ENCODE peak calls at places on chromosomes 3 and 15, in seven cellular contexts. One of them, this sample, is unnamed.

GRCh38 chr3:27425896-27426565 is 56.8 kb upstream of the NEK10 start:
- DNase-seq in NCI-H1436: no peak
- DNase-seq in naive thymus-derived CD4-positive, alpha-beta T cell: no peak
- DNase-seq in activated T-cell treated with anti-CD3 and anti-CD28 coated beads, Interleukin-2, amount 50 U/mL, for 24 hours: no peak
- DNase-seq in T-cell: no peak
- DNase-seq in thyroid gland: no peak
- DNase-seq in brain microvascular endothelial cell: no peak
- DNase-seq in this sample: no peak

GRCh38 chr3:8536106-8537052 is 34.8 kb downstream of the LMCD1 start:
- DNase-seq in brain microvascular endothelial cell: peak
- DNase-seq in naive thymus-derived CD4-positive, alpha-beta T cell: no peak
- DNase-seq in activated T-cell treated with anti-CD3 and anti-CD28 coated beads, Interleukin-2, amount 50 U/mL, for 24 hours: no peak
- DNase-seq in NCI-H1436: no peak
- DNase-seq in thyroid gland: no peak
- DNase-seq in T-cell: no peak
- DNase-seq in this sample: no peak

GRCh38 chr3:194086251-194087075 is 49.5 kb upstream of the HES1 start:
- DNase-seq in T-cell: no peak
- DNase-seq in naive thymus-derived CD4-positive, alpha-beta T cell: no peak
- DNase-seq in thyroid gland: no peak
- DNase-seq in brain microvascular endothelial cell: peak
- DNase-seq in NCI-H1436: no peak
- DNase-seq in activated T-cell treated with anti-CD3 and anti-CD28 coated beads, Interleukin-2, amount 50 U/mL, for 24 hours: no peak
- DNase-seq in this sample: no peak

GRCh38 chr3:58560771-58561311 is 16.4 kb downstream of the FAM107A start:
- DNase-seq in T-cell: no peak
- DNase-seq in NCI-H1436: no peak
- DNase-seq in activated T-cell treated with anti-CD3 and anti-CD28 coated beads, Interleukin-2, amount 50 U/mL, for 24 hours: no peak
- DNase-seq in thyroid gland: peak
- DNase-seq in brain microvascular endothelial cell: peak
- DNase-seq in naive thymus-derived CD4-positive, alpha-beta T cell: no peak
- DNase-seq in this sample: peak

GRCh38 chr3:113166719-113167492 is 44.5 kb upstream of the BOC start:
- DNase-seq in T-cell: no peak
- DNase-seq in brain microvascular endothelial cell: no peak
- DNase-seq in activated T-cell treated with anti-CD3 and anti-CD28 coated beads, Interleukin-2, amount 50 U/mL, for 24 hours: no peak
- DNase-seq in thyroid gland: peak
- DNase-seq in naive thymus-derived CD4-positive, alpha-beta T cell: no peak
- DNase-seq in NCI-H1436: peak
- DNase-seq in this sample: peak

GRCh38 chr3:143975549-143976152 is 4.0 kb downstream of the DIPK2A start:
- DNase-seq in naive thymus-derived CD4-positive, alpha-beta T cell: peak
- DNase-seq in brain microvascular endothelial cell: peak
- DNase-seq in T-cell: no peak
- DNase-seq in activated T-cell treated with anti-CD3 and anti-CD28 coated beads, Interleukin-2, amount 50 U/mL, for 24 hours: no peak
- DNase-seq in NCI-H1436: peak
- DNase-seq in thyroid gland: no peak
- DNase-seq in this sample: peak

GRCh38 chr15:83365370-83365938 is 81.0 kb upstream of the BNC1 start:
- DNase-seq in NCI-H1436: no peak
- DNase-seq in naive thymus-derived CD4-positive, alpha-beta T cell: no peak
- DNase-seq in T-cell: no peak
- DNase-seq in brain microvascular endothelial cell: peak
- DNase-seq in thyroid gland: peak
- DNase-seq in activated T-cell treated with anti-CD3 and anti-CD28 coated beads, Interleukin-2, amount 50 U/mL, for 24 hours: no peak
- DNase-seq in this sample: peak

GRCh38 chr3:120908803-120909601 is 997 bp downstream of the STXBP5L start:
- DNase-seq in activated T-cell treated with anti-CD3 and anti-CD28 coated beads, Interleukin-2, amount 50 U/mL, for 24 hours: no peak
- DNase-seq in brain microvascular endothelial cell: no peak
- DNase-seq in NCI-H1436: no peak
- DNase-seq in thyroid gland: peak
- DNase-seq in T-cell: no peak
- DNase-seq in naive thymus-derived CD4-positive, alpha-beta T cell: no peak
- DNase-seq in this sample: no peak

GRCh38 chr3:13109516-13109915 is 36.3 kb upstream of the IQSEC1 start:
- DNase-seq in activated T-cell treated with anti-CD3 and anti-CD28 coated beads, Interleukin-2, amount 50 U/mL, for 24 hours: no peak
- DNase-seq in T-cell: no peak
- DNase-seq in thyroid gland: no peak
- DNase-seq in brain microvascular endothelial cell: no peak
- DNase-seq in naive thymus-derived CD4-positive, alpha-beta T cell: no peak
- DNase-seq in NCI-H1436: no peak
- DNase-seq in this sample: no peak

GRCh38 chr3:99681512-99681911 is 43.1 kb downstream of the COL8A1 start:
- DNase-seq in T-cell: no peak
- DNase-seq in activated T-cell treated with anti-CD3 and anti-CD28 coated beads, Interleukin-2, amount 50 U/mL, for 24 hours: no peak
- DNase-seq in brain microvascular endothelial cell: no peak
- DNase-seq in thyroid gland: no peak
- DNase-seq in NCI-H1436: no peak
- DNase-seq in naive thymus-derived CD4-positive, alpha-beta T cell: no peak
- DNase-seq in this sample: no peak

GRCh38 chr3:134609821-134610454 is 40.9 kb downstream of the KY start:
- DNase-seq in activated T-cell treated with anti-CD3 and anti-CD28 coated beads, Interleukin-2, amount 50 U/mL, for 24 hours: no peak
- DNase-seq in thyroid gland: no peak
- DNase-seq in naive thymus-derived CD4-positive, alpha-beta T cell: no peak
- DNase-seq in T-cell: no peak
- DNase-seq in NCI-H1436: no peak
- DNase-seq in brain microvascular endothelial cell: no peak
- DNase-seq in this sample: no peak

GRCh38 chr15:101198031-101198430 is 53.8 kb downstream of the CHSY1 start:
- DNase-seq in thyroid gland: no peak
- DNase-seq in brain microvascular endothelial cell: no peak
- DNase-seq in NCI-H1436: no peak
- DNase-seq in activated T-cell treated with anti-CD3 and anti-CD28 coated beads, Interleukin-2, amount 50 U/mL, for 24 hours: no peak
- DNase-seq in T-cell: no peak
- DNase-seq in naive thymus-derived CD4-positive, alpha-beta T cell: no peak
- DNase-seq in this sample: no peak

GRCh38 chr15:62363913-62364312 is 198.8 kb upstream of the C2CD4B start:
- DNase-seq in T-cell: no peak
- DNase-seq in activated T-cell treated with anti-CD3 and anti-CD28 coated beads, Interleukin-2, amount 50 U/mL, for 24 hours: no peak
- DNase-seq in naive thymus-derived CD4-positive, alpha-beta T cell: no peak
- DNase-seq in thyroid gland: no peak
- DNase-seq in brain microvascular endothelial cell: no peak
- DNase-seq in NCI-H1436: no peak
- DNase-seq in this sample: no peak

GRCh38 chr15:65421360-65422215 is 1.2 kb downstream of the IGDCC4 start:
- DNase-seq in brain microvascular endothelial cell: no peak
- DNase-seq in naive thymus-derived CD4-positive, alpha-beta T cell: no peak
- DNase-seq in thyroid gland: peak
- DNase-seq in T-cell: no peak
- DNase-seq in NCI-H1436: no peak
- DNase-seq in activated T-cell treated with anti-CD3 and anti-CD28 coated beads, Interleukin-2, amount 50 U/mL, for 24 hours: no peak
- DNase-seq in this sample: no peak

GRCh38 chr15:89433686-89434085 is 62.7 kb downstream of the RHCG start:
- DNase-seq in brain microvascular endothelial cell: no peak
- DNase-seq in activated T-cell treated with anti-CD3 and anti-CD28 coated beads, Interleukin-2, amount 50 U/mL, for 24 hours: no peak
- DNase-seq in T-cell: no peak
- DNase-seq in naive thymus-derived CD4-positive, alpha-beta T cell: no peak
- DNase-seq in NCI-H1436: no peak
- DNase-seq in thyroid gland: no peak
- DNase-seq in this sample: no peak

GRCh38 chr3:21894459-21895083 is 143.6 kb upstream of the ZNF385D start:
- DNase-seq in T-cell: no peak
- DNase-seq in activated T-cell treated with anti-CD3 and anti-CD28 coated beads, Interleukin-2, amount 50 U/mL, for 24 hours: no peak
- DNase-seq in brain microvascular endothelial cell: peak
- DNase-seq in naive thymus-derived CD4-positive, alpha-beta T cell: no peak
- DNase-seq in NCI-H1436: no peak
- DNase-seq in thyroid gland: no peak
- DNase-seq in this sample: no peak

GRCh38 chr3:55718074-55718473 is 231.0 kb upstream of the WNT5A start:
- DNase-seq in brain microvascular endothelial cell: no peak
- DNase-seq in activated T-cell treated with anti-CD3 and anti-CD28 coated beads, Interleukin-2, amount 50 U/mL, for 24 hours: no peak
- DNase-seq in naive thymus-derived CD4-positive, alpha-beta T cell: no peak
- DNase-seq in NCI-H1436: no peak
- DNase-seq in T-cell: no peak
- DNase-seq in thyroid gland: no peak
- DNase-seq in this sample: no peak

GRCh38 chr3:179658584-179658983 is 5.7 kb downstream of the USP13 start:
- DNase-seq in naive thymus-derived CD4-positive, alpha-beta T cell: no peak
- DNase-seq in brain microvascular endothelial cell: no peak
- DNase-seq in activated T-cell treated with anti-CD3 and anti-CD28 coated beads, Interleukin-2, amount 50 U/mL, for 24 hours: no peak
- DNase-seq in T-cell: no peak
- DNase-seq in thyroid gland: no peak
- DNase-seq in NCI-H1436: no peak
- DNase-seq in this sample: no peak

GRCh38 chr3:151644005-151644685 is 89.6 kb upstream of the AADACL2 start:
- DNase-seq in brain microvascular endothelial cell: no peak
- DNase-seq in activated T-cell treated with anti-CD3 and anti-CD28 coated beads, Interleukin-2, amount 50 U/mL, for 24 hours: no peak
- DNase-seq in thyroid gland: no peak
- DNase-seq in T-cell: no peak
- DNase-seq in NCI-H1436: no peak
- DNase-seq in naive thymus-derived CD4-positive, alpha-beta T cell: no peak
- DNase-seq in this sample: no peak

GRCh38 chr3:191441687-191442086 is 19.3 kb upstream of the PYDC2 start:
- DNase-seq in naive thymus-derived CD4-positive, alpha-beta T cell: no peak
- DNase-seq in brain microvascular endothelial cell: no peak
- DNase-seq in T-cell: no peak
- DNase-seq in activated T-cell treated with anti-CD3 and anti-CD28 coated beads, Interleukin-2, amount 50 U/mL, for 24 hours: no peak
- DNase-seq in thyroid gland: no peak
- DNase-seq in NCI-H1436: no peak
- DNase-seq in this sample: no peak

GRCh38 chr15:31042731-31043130 is 51.3 kb upstream of the MTMR10 start:
- DNase-seq in NCI-H1436: no peak
- DNase-seq in brain microvascular endothelial cell: no peak
- DNase-seq in naive thymus-derived CD4-positive, alpha-beta T cell: no peak
- DNase-seq in thyroid gland: no peak
- DNase-seq in T-cell: no peak
- DNase-seq in activated T-cell treated with anti-CD3 and anti-CD28 coated beads, Interleukin-2, amount 50 U/mL, for 24 hours: no peak
- DNase-seq in this sample: no peak

GRCh38 chr15:84880007-84880406 is 4.5 kb upstream of the SLC28A1 start:
- DNase-seq in NCI-H1436: no peak
- DNase-seq in activated T-cell treated with anti-CD3 and anti-CD28 coated beads, Interleukin-2, amount 50 U/mL, for 24 hours: no peak
- DNase-seq in brain microvascular endothelial cell: no peak
- DNase-seq in T-cell: no peak
- DNase-seq in naive thymus-derived CD4-positive, alpha-beta T cell: no peak
- DNase-seq in thyroid gland: no peak
- DNase-seq in this sample: no peak

GRCh38 chr15:55256281-55257013 is 33.2 kb downstream of the RAB27A start:
- DNase-seq in thyroid gland: no peak
- DNase-seq in naive thymus-derived CD4-positive, alpha-beta T cell: no peak
- DNase-seq in T-cell: no peak
- DNase-seq in activated T-cell treated with anti-CD3 and anti-CD28 coated beads, Interleukin-2, amount 50 U/mL, for 24 hours: no peak
- DNase-seq in brain microvascular endothelial cell: no peak
- DNase-seq in NCI-H1436: no peak
- DNase-seq in this sample: peak

GRCh38 chr3:88000853-88001252 is 58.0 kb downstream of the CGGBP1 start:
- DNase-seq in naive thymus-derived CD4-positive, alpha-beta T cell: peak
- DNase-seq in brain microvascular endothelial cell: no peak
- DNase-seq in thyroid gland: no peak
- DNase-seq in T-cell: no peak
- DNase-seq in NCI-H1436: no peak
- DNase-seq in activated T-cell treated with anti-CD3 and anti-CD28 coated beads, Interleukin-2, amount 50 U/mL, for 24 hours: peak
- DNase-seq in this sample: no peak

GRCh38 chr3:188262913-188263683 is 109.1 kb downstream of the LPP start:
- DNase-seq in activated T-cell treated with anti-CD3 and anti-CD28 coated beads, Interleukin-2, amount 50 U/mL, for 24 hours: no peak
- DNase-seq in T-cell: no peak
- DNase-seq in brain microvascular endothelial cell: peak
- DNase-seq in naive thymus-derived CD4-positive, alpha-beta T cell: no peak
- DNase-seq in NCI-H1436: no peak
- DNase-seq in thyroid gland: no peak
- DNase-seq in this sample: no peak

GRCh38 chr3:60363817-60364216 is 887.4 kb downstream of the FHIT start:
- DNase-seq in brain microvascular endothelial cell: peak
- DNase-seq in thyroid gland: no peak
- DNase-seq in naive thymus-derived CD4-positive, alpha-beta T cell: no peak
- DNase-seq in NCI-H1436: no peak
- DNase-seq in T-cell: no peak
- DNase-seq in activated T-cell treated with anti-CD3 and anti-CD28 coated beads, Interleukin-2, amount 50 U/mL, for 24 hours: no peak
- DNase-seq in this sample: no peak

GRCh38 chr3:197504239-197505191 is 51.3 kb downstream of the BDH1 start:
- DNase-seq in naive thymus-derived CD4-positive, alpha-beta T cell: no peak
- DNase-seq in activated T-cell treated with anti-CD3 and anti-CD28 coated beads, Interleukin-2, amount 50 U/mL, for 24 hours: no peak
- DNase-seq in thyroid gland: no peak
- DNase-seq in NCI-H1436: no peak
- DNase-seq in brain microvascular endothelial cell: no peak
- DNase-seq in T-cell: no peak
- DNase-seq in this sample: no peak

GRCh38 chr3:75396316-75396802 is 267.8 kb upstream of the FRG2C start:
- DNase-seq in brain microvascular endothelial cell: no peak
- DNase-seq in activated T-cell treated with anti-CD3 and anti-CD28 coated beads, Interleukin-2, amount 50 U/mL, for 24 hours: no peak
- DNase-seq in NCI-H1436: no peak
- DNase-seq in naive thymus-derived CD4-positive, alpha-beta T cell: no peak
- DNase-seq in thyroid gland: no peak
- DNase-seq in T-cell: no peak
- DNase-seq in this sample: no peak

GRCh38 chr3:187852842-187853727 is 107.8 kb upstream of the BCL6 start:
- DNase-seq in activated T-cell treated with anti-CD3 and anti-CD28 coated beads, Interleukin-2, amount 50 U/mL, for 24 hours: no peak
- DNase-seq in T-cell: no peak
- DNase-seq in NCI-H1436: no peak
- DNase-seq in brain microvascular endothelial cell: no peak
- DNase-seq in thyroid gland: no peak
- DNase-seq in naive thymus-derived CD4-positive, alpha-beta T cell: no peak
- DNase-seq in this sample: peak

GRCh38 chr3:18847583-18848197 is 300.6 kb upstream of the KCNH8 start:
- DNase-seq in brain microvascular endothelial cell: no peak
- DNase-seq in naive thymus-derived CD4-positive, alpha-beta T cell: no peak
- DNase-seq in activated T-cell treated with anti-CD3 and anti-CD28 coated beads, Interleukin-2, amount 50 U/mL, for 24 hours: no peak
- DNase-seq in T-cell: no peak
- DNase-seq in NCI-H1436: no peak
- DNase-seq in thyroid gland: no peak
- DNase-seq in this sample: no peak

GRCh38 chr3:49339593-49339946 is 283 bp downstream of the USP4 start:
- DNase-seq in naive thymus-derived CD4-positive, alpha-beta T cell: no peak
- DNase-seq in activated T-cell treated with anti-CD3 and anti-CD28 coated beads, Interleukin-2, amount 50 U/mL, for 24 hours: no peak
- DNase-seq in T-cell: peak
- DNase-seq in thyroid gland: no peak
- DNase-seq in NCI-H1436: no peak
- DNase-seq in brain microvascular endothelial cell: no peak
- DNase-seq in this sample: no peak

GRCh38 chr15:70528270-70528706 is 235.1 kb downstream of the UACA start:
- DNase-seq in brain microvascular endothelial cell: peak
- DNase-seq in thyroid gland: no peak
- DNase-seq in naive thymus-derived CD4-positive, alpha-beta T cell: peak
- DNase-seq in NCI-H1436: no peak
- DNase-seq in T-cell: peak
- DNase-seq in activated T-cell treated with anti-CD3 and anti-CD28 coated beads, Interleukin-2, amount 50 U/mL, for 24 hours: peak
- DNase-seq in this sample: no peak

GRCh38 chr3:161148832-161149475 is 43.8 kb upstream of the B3GALNT1 start:
- DNase-seq in T-cell: no peak
- DNase-seq in activated T-cell treated with anti-CD3 and anti-CD28 coated beads, Interleukin-2, amount 50 U/mL, for 24 hours: no peak
- DNase-seq in naive thymus-derived CD4-positive, alpha-beta T cell: no peak
- DNase-seq in NCI-H1436: no peak
- DNase-seq in brain microvascular endothelial cell: no peak
- DNase-seq in thyroid gland: no peak
- DNase-seq in this sample: peak

GRCh38 chr3:157542711-157543485 is 39.7 kb upstream of the VEPH1 start:
- DNase-seq in activated T-cell treated with anti-CD3 and anti-CD28 coated beads, Interleukin-2, amount 50 U/mL, for 24 hours: no peak
- DNase-seq in brain microvascular endothelial cell: peak
- DNase-seq in naive thymus-derived CD4-positive, alpha-beta T cell: no peak
- DNase-seq in thyroid gland: peak
- DNase-seq in NCI-H1436: no peak
- DNase-seq in T-cell: no peak
- DNase-seq in this sample: peak

GRCh38 chr3:150253622-150254021 is 154.5 kb upstream of the TSC22D2 start:
- DNase-seq in T-cell: no peak
- DNase-seq in NCI-H1436: no peak
- DNase-seq in naive thymus-derived CD4-positive, alpha-beta T cell: no peak
- DNase-seq in thyroid gland: peak
- DNase-seq in activated T-cell treated with anti-CD3 and anti-CD28 coated beads, Interleukin-2, amount 50 U/mL, for 24 hours: no peak
- DNase-seq in brain microvascular endothelial cell: no peak
- DNase-seq in this sample: peak